ENCODE peak calls at places on chromosomes 16 and 17, in four cellular contexts. E is GM12878, Y is H1, I is HepG2. V is an unnamed sample. For H3K4me1, the result is how much of the 10 kb centered on the place peaks cover.

GRCh38 chr16:88376835-88377726 is 5.7 kb upstream of the ZNF469 start:
- DNase-seq in Y (no peak), I (no peak), E (no peak), V (no peak)

GRCh38 chr16:30430428-30430970 is 669 bp upstream of the DCTPP1 start:
- DNase-seq in I (peak), E (no peak), Y (no peak), V (no peak)

GRCh38 chr17:35630530-35631148 is 43.5 kb downstream of the AP2B1 start:
- DNase-seq in Y (no peak), E (no peak), I (no peak), V (no peak)

GRCh38 chr16:60367739-60368138 is 1633.6 kb upstream of the GOT2 start:
- DNase-seq in I (no peak), Y (no peak), E (no peak), V (no peak)

GRCh38 chr17:44004761-44005526 is 522 bp downstream of the NAGS start:
- DNase-seq in Y (no peak), E (no peak), I (no peak), V (no peak)

GRCh38 chr16:56301391-56301850 is 110.1 kb downstream of the GNAO1 start:
- DNase-seq in I (no peak), E (no peak), Y (no peak), V (no peak)

GRCh38 chr17:42519546-42520444 is 16.2 kb upstream of the NAGLU start:
- DNase-seq in E (no peak), I (peak), Y (peak), V (peak)

GRCh38 chr16:12406840-12407690 is 396.6 kb downstream of the CPPED1 start:
- DNase-seq in I (peak), Y (no peak), E (no peak), V (no peak)

GRCh38 chr16:67403976-67404555 is 10.8 kb upstream of the TPPP3 start:
- DNase-seq in I (no peak), Y (no peak), E (no peak), V (no peak)

GRCh38 chr17:57735707-57736106 is 9.4 kb downstream of the CCDC182 start:
- DNase-seq in I (peak), E (no peak), Y (no peak), V (peak)

GRCh38 chr17:45042346-45043120 is 8.9 kb downstream of the DCAKD start:
- DNase-seq in Y (no peak), I (no peak), E (no peak), V (no peak)

GRCh38 chr17:77753691-77754265 is 204.7 kb upstream of the TNRC6C start:
- DNase-seq in E (no peak), Y (no peak), I (no peak), V (no peak)

GRCh38 chr17:2723997-2724782 is 12.6 kb upstream of the CLUH start:
- DNase-seq in E (no peak), I (no peak), Y (peak), V (no peak)

GRCh38 chr16:57478396-57479024 is 7.8 kb downstream of the DOK4 start:
- DNase-seq in I (no peak), Y (no peak), E (no peak), V (no peak)

GRCh38 chr17:70320642-70321345 is 151.5 kb downstream of the KCNJ2 start:
- DNase-seq in E (no peak), I (no peak), Y (no peak), V (no peak)

GRCh38 chr16:81532491-81533174 is 88.0 kb downstream of the CMIP start:
- DNase-seq in I (peak), Y (no peak), E (no peak), V (no peak)

GRCh38 chr17:79082311-79083190 is 7.9 kb downstream of the ENGASE start:
- DNase-seq in E (no peak), Y (no peak), I (peak), V (peak)

GRCh38 chr16:20388854-20389253 is 15.7 kb downstream of the PDILT start:
- DNase-seq in I (no peak), Y (no peak), E (no peak), V (no peak)

GRCh38 chr16:50591800-50592771 is 43.9 kb downstream of the NKD1 start:
- DNase-seq in E (no peak), I (no peak), Y (no peak), V (no peak)

GRCh38 chr17:2138318-2138717 is 83.4 kb downstream of the HIC1 start:
- DNase-seq in I (no peak), Y (no peak), E (peak), V (no peak)

GRCh38 chr16:88977028-88977844 is at the start of gene CBFA2T3:
- DNase-seq in E (no peak), Y (no peak), I (no peak), V (no peak)

GRCh38 chr17:38464723-38465419 is 36.6 kb downstream of the ARHGAP23 start:
- DNase-seq in Y (no peak), E (no peak), I (no peak), V (no peak)

GRCh38 chr17:45895304-45895968 is 1.1 kb downstream of the MAPT start:
- DNase-seq in Y (no peak), E (no peak), I (no peak), V (no peak)

GRCh38 chr16:68354816-68355215 is 44.0 kb downstream of the PRMT7 start:
- DNase-seq in I (no peak), Y (no peak), E (no peak), V (no peak)

GRCh38 chr17:79465011-79466006 is 145.5 kb downstream of the RBFOX3 start:
- DNase-seq in E (no peak), Y (no peak), I (no peak), V (no peak)

GRCh38 chr16:30096862-30097563 is 1.0 kb upstream of the YPEL3 start:
- DNase-seq in Y (no peak), E (no peak), I (no peak), V (no peak)

GRCh38 chr17:82118815-82119380 is 20.9 kb upstream of the FASN start:
- DNase-seq in Y (no peak), E (no peak), I (peak), V (peak)

GRCh38 chr17:79183221-79184158 is 108.9 kb downstream of the ENGASE start:
- DNase-seq in Y (no peak), I (no peak), E (no peak), V (peak)

GRCh38 chr17:58316260-58316960 is 12.2 kb downstream of the TSPOAP1 start:
- DNase-seq in E (no peak), Y (no peak), I (no peak), V (no peak)

GRCh38 chr16:49469930-49470451 is 96.4 kb downstream of the C16orf78 start:
- DNase-seq in I (no peak), E (no peak), Y (no peak), V (no peak)

GRCh38 chr16:47581114-47581513 is 120.0 kb downstream of the PHKB start:
- DNase-seq in E (no peak), I (peak), Y (no peak), V (no peak)

GRCh38 chr17:40023590-40024292 is 8.5 kb downstream of the CSF3 start:
- DNase-seq in Y (no peak), E (no peak), I (no peak), V (no peak)

GRCh38 chr17:78416791-78417530 is 38.5 kb downstream of the PGS1 start:
- DNase-seq in E (no peak), Y (no peak), I (no peak), V (no peak)

GRCh38 chr17:64781810-64782555 is 119.9 kb upstream of the SMURF2 start:
- DNase-seq in Y (no peak), I (no peak), E (no peak), V (no peak)

GRCh38 chr17:82636626-82637598 is 11.3 kb downstream of the WDR45B start:
- DNase-seq in Y (no peak), I (no peak), E (no peak), V (no peak)

GRCh38 chr17:16969931-16970906 is 1.7 kb downstream of the TNFRSF13B start:
- DNase-seq in I (no peak), E (no peak), Y (no peak), V (no peak)

GRCh38 chr17:36611345-36612072 is 10.1 kb downstream of the MRM1 start:
- DNase-seq in E (no peak), I (no peak), Y (no peak), V (no peak)

GRCh38 chr17:80774146-80774545 is 217.5 kb upstream of the CHMP6 start:
- DNase-seq in Y (no peak), I (no peak), E (no peak), V (no peak)

GRCh38 chr17:80694085-80694991 is 149.7 kb downstream of the RPTOR start:
- DNase-seq in I (no peak), E (no peak), Y (no peak), V (no peak)

GRCh38 chr17:61401280-61402072 is 1.8 kb downstream of the TBX2 start:
- DNase-seq in E (no peak), I (no peak), Y (no peak), V (no peak)
- H3K9ac ChIP-seq in E (no peak), I (peak), Y (no peak), V (no peak)

DNA sequence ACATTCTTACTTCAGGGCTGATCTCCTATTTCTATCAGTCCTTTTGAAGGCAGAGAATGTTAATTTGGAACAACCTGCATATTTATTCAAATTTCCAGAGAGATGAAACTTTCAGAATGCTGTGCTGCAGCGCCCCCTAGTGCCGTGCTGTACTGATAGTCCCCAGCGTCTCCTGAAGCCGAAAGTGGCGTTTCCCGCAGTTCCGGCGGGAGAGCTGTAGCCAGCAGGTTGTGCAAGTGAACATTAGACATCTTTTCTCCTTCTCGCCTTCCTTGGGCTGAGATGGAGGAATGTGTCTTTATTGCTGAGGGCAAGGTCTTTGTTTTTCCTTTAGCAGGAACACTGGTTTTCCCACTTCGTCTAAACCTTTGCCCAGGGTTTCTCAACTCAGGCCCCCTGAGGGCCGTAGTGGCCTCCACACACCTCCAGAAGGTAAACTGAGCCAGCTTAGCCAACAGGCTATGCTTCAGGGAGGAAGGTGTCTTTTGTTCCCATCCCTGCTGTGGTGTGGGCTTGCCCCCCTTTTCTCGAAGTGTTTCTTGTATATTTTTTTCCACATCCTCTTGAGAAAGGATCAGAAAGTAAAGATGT is 26.4 kb downstream of the USP10 start:
- DNase-seq in Y (peak), I (peak), E (no peak), V (peak)
- H3K4me1 ChIP-seq in Y (under half), I (half or more), E (under half), V (under half)

GRCh38 chr17:19346351-19347255 is 15.9 kb downstream of the B9D1 start:
- DNase-seq in E (no peak), I (peak), Y (no peak), V (no peak)
- TF ChIP-seq SUZ12 in E (no peak), I (no peak), Y (no peak), V (no peak)

DNA sequence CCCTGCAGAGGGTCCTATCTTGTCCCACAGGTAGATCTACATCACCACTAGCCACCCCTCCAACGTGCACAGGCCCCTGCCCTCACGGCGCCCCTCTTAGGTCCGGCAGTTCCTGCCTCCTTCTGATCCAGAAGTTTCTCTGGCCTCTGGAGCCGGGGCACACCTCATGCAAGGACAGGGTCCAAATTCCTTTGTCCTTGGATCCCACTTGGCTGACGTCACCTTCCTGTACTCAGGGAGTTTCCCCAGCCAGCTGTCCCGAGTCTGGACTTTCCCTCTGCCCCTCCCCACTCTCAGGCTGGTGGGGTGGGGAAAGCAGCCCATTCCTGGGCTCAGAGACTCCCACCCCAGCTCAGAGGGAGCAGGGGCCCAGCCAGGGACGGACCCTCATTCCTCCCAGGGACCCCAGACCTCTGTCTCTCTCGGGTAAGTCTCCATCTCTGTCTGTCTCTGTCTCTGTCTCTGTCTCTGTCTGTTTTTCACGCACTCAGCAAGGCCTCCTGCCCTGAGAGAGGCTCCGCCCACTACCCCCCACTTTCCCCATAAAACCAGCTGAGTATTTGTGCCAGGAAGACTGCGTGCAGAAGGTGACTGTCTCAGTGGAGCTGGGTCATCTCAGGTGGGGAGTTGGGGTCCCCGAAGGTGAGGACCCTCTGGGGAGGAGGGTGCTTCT is at the start of gene IL32:
- DNase-seq in Y (no peak), E (no peak), I (peak), V (no peak)
- H3K9ac ChIP-seq in Y (no peak), E (peak), I (peak), V (no peak)

GRCh38 chr17:49835472-49835871 is 12.4 kb downstream of the TAC4 start:
- DNase-seq in Y (no peak), E (no peak), I (no peak), V (no peak)
- H3K4me1 ChIP-seq in Y (under half), E (under half), I (under half), V (under half)

DNA sequence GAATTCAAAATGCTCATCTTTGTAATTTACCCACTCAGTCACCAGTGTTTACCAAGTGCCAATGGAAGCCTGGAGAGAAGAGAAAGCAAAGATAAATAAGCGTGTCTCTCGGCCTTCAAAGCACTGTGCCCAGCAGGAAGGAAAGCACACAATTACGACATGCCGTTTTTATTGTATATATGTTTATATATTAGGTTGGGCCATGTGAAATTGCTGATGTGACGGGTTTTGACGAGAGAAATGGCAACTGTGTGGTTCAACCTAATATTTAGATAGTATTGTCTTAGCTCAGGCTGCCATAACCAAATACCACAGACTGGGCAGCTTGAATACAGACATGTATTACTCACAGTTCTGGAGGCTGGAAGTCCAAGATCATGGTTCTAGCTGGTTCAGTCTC is 79.3 kb upstream of the HSBP1 start:
- DNase-seq in E (no peak), I (no peak), Y (no peak), V (no peak)
- TF ChIP-seq SUZ12 in E (no peak), I (no peak), Y (no peak), V (no peak)

DNA sequence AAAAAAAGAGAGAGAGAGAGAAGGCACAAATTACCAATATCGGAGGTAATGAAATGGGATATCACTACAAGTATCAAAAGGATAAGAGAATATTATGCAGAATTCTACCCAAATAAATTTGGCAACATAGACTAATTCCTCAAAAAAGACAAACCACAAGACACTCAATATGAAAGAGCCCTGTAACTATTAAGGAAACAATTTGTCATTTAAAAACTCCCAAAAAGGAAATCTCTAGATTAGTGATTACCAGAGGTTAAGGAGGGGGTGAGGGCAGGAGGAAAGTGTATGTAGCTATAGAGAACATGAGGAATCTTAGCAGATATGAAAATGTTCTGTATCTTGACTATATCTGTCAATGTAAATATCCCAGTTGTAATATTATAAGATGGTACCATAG is 54.0 kb downstream of the CFDP1 start:
- DNase-seq in E (peak), I (no peak), Y (no peak), V (no peak)
- H3K9ac ChIP-seq in E (no peak), I (no peak), Y (no peak), V (no peak)

V was measured in NT2/D1.